ENCODE peak calls at places on chromosomes 16 and 17, in nine cellular contexts. F is B cell, D is brain microvascular endothelial cell, K is tibial nerve, E is progenitor cell of endocrine pancreas, J is neural progenitor cell, N is PC-9, L is psoas muscle, X is mammary epithelial cell. C is an unnamed sample.

GRCh38 chr17:10105513-10106001 is 92.8 kb downstream of the GAS7 start:
- DNase-seq in F (no peak), D (no peak), K (no peak), E (no peak), J (no peak), N (no peak), L (no peak), X (no peak), C (no peak)

GRCh38 chr16:1960665-1961630 is 1.6 kb downstream of the NDUFB10 start:
- DNase-seq in F (no peak), D (no peak), K (no peak), E (no peak), J (peak; percentile 37), N (peak; percentile 60), L (no peak), X (peak; percentile 64), C (no peak)

GRCh38 chr17:32458367-32458766 is 14.1 kb downstream of the PSMD11 start:
- DNase-seq in F (no peak), D (no peak), K (no peak), E (no peak), J (no peak), N (no peak), L (no peak), X (no peak), C (no peak)

GRCh38 chr16:4847774-4848587 is 700 bp downstream of the UBN1 start:
- DNase-seq in F (peak; percentile 64), D (peak; percentile 48), K (peak; percentile 46), E (peak; percentile 20), J (peak; percentile 75), N (peak; percentile 71), L (peak; percentile 82), X (peak; percentile 62), C (no peak)

GRCh38 chr16:88591577-88592021 is 21.4 kb downstream of the ZC3H18 start:
- DNase-seq in F (no peak), D (no peak), K (peak; percentile 16), E (no peak), J (no peak), N (peak; percentile 26), L (peak; percentile 66), X (no peak), C (peak; percentile 83)

GRCh38 chr16:81518439-81518757 is 73.8 kb downstream of the CMIP start:
- DNase-seq in F (no peak), D (no peak), K (no peak), E (no peak), J (no peak), N (no peak), L (peak; percentile 26), X (no peak), C (no peak)

GRCh38 chr16:75351183-75351582 is 82.1 kb downstream of the CFDP1 start:
- DNase-seq in F (no peak), D (peak; percentile 76), K (no peak), E (no peak), J (no peak), N (peak; percentile 59), L (no peak), X (peak; percentile 59), C (no peak)

GRCh38 chr16:2761886-2762583 is 9.6 kb downstream of the SRRM2 start:
- DNase-seq in F (no peak), D (no peak), K (no peak), E (no peak), J (no peak), N (no peak), L (peak; percentile 44), X (no peak), C (no peak)

GRCh38 chr16:29744541-29745101 is 1.2 kb downstream of the C16orf54 start:
- DNase-seq in F (no peak), D (no peak), K (no peak), E (no peak), J (no peak), N (no peak), L (no peak), X (no peak), C (peak; percentile 46)

GRCh38 chr17:47280072-47280811 is 26.6 kb downstream of the ITGB3 start:
- DNase-seq in F (no peak), D (peak; percentile 72), K (no peak), E (no peak), J (no peak), N (no peak), L (no peak), X (peak; percentile 32), C (no peak)

GRCh38 chr17:47277921-47278320 is 24.3 kb downstream of the ITGB3 start:
- DNase-seq in F (no peak), D (no peak), K (no peak), E (no peak), J (no peak), N (no peak), L (no peak), X (no peak), C (no peak)

GRCh38 chr17:47278561-47278960 is 24.9 kb downstream of the ITGB3 start:
- DNase-seq in F (no peak), D (no peak), K (no peak), E (no peak), J (no peak), N (no peak), L (no peak), X (no peak), C (no peak)

GRCh38 chr17:47281246-47281645 is 27.6 kb downstream of the ITGB3 start:
- DNase-seq in F (no peak), D (no peak), K (no peak), E (no peak), J (no peak), N (no peak), L (no peak), X (peak; percentile 67), C (no peak)

DNA sequence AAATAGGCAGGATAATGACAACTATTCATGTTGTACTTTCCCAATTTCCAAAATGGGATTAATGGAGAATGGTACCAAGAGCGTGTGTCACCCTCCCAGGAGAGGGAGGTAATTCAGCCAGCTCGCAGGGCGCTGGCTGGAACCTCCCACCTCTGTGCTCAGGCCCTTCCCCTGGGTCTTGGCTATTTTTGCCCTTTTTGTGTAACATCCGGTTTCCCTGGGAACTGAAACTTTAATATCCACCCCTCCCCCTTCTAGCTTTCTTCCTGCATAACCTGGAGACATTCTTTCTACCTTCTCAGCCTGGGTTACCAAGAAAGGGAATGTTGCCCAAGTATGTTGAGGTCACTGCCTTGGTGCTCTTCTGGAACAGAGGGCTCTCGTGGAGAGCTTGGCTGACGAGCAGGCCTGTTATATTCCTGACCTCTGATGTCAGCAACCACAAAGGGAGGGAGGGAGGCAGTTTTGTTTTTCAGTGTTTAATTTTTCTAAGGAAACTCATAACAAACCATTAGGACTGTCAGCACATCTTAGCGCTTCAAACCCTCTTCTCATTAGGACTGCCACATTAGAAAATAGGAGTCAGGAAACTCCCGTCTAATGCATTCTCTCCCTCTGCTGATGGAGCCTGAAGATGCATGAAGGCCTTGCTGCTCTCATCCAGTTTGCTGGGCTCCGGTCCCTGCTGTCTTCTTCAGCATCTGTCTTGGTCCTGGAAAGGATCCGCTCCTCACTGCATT is 25.6 kb downstream of the ITGB3 start:
- DNase-seq in F (peak; percentile 75), D (peak; percentile 95), K (peak; percentile 67), E (no peak), J (no peak), N (peak; percentile 99), L (peak; percentile 82), X (peak; percentile 99), C (peak; percentile 66)
- TF ChIP-seq CTCF in F (no peak), D (peak; percentile 14), K (no peak), E (no peak), J (no peak), N (no peak), L (no peak), X (no peak), C (no peak)

DNA sequence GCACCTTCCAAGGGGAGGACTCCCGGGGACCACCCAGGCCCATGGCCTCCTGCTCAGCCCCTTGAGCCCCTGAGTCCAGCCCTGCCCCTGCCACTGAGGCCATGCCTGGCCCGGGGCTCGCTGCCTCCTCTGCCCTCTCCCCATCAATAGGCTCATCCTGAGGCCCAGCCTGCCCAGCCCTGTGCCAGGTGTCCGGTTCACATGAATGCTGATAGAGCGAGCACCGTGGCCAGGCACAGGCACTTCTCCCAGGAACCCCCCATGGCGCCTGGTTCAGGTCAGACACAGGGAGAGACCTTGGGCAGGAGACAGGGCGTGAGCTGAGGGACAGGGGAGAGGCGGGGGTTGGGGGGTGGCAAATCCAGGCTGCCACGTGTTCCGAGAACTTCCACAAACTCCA is 2.8 kb upstream of the PVALEF start:
- DNase-seq in F (no peak), D (no peak), K (no peak), E (no peak), J (no peak), N (no peak), L (no peak), X (no peak), C (no peak)
- TF ChIP-seq CTCF in F (no peak), D (no peak), K (no peak), E (no peak), J (no peak), N (no peak), L (no peak), X (no peak), C (no peak)

DNA sequence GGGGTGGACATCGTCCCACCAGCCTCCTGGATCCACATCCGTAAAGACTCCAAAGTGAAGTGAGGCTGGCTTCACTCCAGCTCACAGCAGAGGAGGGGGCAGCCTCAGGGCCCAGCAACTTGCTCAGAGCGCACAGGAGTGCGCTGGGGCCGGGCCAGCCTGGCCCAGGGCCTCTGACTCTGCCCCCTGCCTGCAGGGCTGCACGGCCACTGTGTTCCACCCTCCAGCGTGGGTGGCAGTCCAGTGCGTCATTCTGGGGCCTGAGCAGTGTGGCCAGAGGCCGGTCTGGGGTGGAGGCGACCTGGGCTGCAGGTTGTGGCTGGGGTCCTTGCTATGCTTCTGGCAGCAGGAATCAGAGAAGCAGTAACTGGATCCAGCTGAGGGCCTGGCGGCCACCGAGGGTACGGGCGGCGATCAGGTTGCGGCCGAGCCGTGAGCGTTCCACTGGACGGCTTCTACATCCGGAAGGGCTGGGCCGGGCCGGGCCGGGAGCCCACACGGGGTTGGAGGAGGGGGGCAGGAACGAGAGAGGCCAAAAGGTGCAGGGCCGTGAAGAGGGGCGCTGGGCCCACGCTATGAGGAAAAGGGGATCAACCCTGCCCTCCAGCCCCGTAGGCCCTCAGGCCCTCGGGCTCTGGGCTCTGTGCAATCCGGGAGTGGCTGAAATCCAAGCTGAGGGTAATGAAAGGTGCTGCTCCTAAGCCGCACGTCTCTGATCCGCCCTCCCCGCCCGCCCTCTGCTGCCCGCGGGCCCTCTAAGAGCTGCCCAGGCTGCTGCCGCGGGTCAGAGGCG is at the start of gene FSCN2:
- DNase-seq in F (no peak), D (no peak), K (no peak), E (no peak), J (no peak), N (peak; percentile 34), L (no peak), X (no peak), C (no peak)
- TF ChIP-seq CTCF in F (no peak), D (peak; percentile 53), K (no peak), E (no peak), J (no peak), N (no peak), L (no peak), X (no peak), C (no peak)

DNA sequence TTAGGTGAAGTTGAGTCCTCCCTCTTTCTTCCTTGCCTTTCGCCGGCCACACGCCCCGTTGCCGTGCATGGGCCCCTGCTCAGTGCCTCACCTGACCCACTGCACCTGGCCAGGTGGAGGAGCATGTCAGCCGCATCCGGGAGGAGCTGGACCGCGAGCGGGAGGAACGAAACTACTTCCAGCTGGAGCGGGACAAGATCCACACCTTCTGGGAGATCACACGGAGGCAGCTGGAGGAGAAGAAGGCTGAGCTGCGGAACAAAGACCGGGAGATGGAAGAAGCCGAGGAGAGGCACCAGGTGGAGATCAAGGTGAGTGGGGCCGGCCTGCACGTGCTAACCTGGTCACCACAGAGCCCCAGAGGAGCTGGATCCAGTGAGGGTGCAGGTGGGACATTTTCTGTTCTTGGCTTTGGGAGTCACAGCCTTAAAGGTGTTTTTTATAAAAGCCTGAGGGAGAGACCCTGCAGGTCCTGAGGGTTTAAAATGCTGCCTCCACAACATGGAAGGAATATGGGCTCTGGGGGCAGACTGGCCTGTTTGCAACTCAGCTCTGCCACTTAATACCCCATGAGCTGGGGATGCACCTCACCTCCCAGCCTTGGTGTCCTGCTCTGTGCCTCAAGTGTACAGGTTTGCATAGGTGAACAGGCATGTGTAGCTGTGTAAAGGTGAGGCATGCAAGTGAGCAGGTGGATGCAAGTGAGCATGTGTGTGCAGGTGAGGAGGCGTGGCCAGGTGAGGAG is 12.1 kb upstream of the DBNDD1 start:
- DNase-seq in F (no peak), D (no peak), K (no peak), E (no peak), J (no peak), N (no peak), L (no peak), X (no peak), C (no peak)
- TF ChIP-seq CTCF in F (no peak), D (no peak), K (no peak), E (no peak), J (no peak), N (no peak), L (no peak), X (no peak), C (no peak)

C was measured in CD14-positive monocyte.